ENCODE peak calls at places on chromosomes 7 and 10, in seven cellular contexts. One of them, this sample, is unnamed.

GRCh38 chr10:16987129-16987670 is 142.4 kb downstream of the CUBN start:
- DNase-seq in kidney tubule cell: peak; percentile 91
- DNase-seq in mucosa of descending colon: no peak
- DNase-seq in H54: no peak
- DNase-seq in skeletal muscle cell: no peak
- DNase-seq in CD4-positive, alpha-beta T cell: no peak
- DNase-seq in right lobe of liver: no peak
- DNase-seq in this sample: no peak

GRCh38 chr10:35712486-35712885 is 70.4 kb upstream of the FZD8 start:
- DNase-seq in kidney tubule cell: no peak
- DNase-seq in mucosa of descending colon: no peak
- DNase-seq in H54: no peak
- DNase-seq in skeletal muscle cell: no peak
- DNase-seq in CD4-positive, alpha-beta T cell: no peak
- DNase-seq in right lobe of liver: no peak
- DNase-seq in this sample: no peak

GRCh38 chr10:27525819-27526218 is 21.7 kb downstream of the RAB18 start:
- DNase-seq in kidney tubule cell: no peak
- DNase-seq in mucosa of descending colon: no peak
- DNase-seq in H54: no peak
- DNase-seq in skeletal muscle cell: peak; percentile 14
- DNase-seq in CD4-positive, alpha-beta T cell: no peak
- DNase-seq in right lobe of liver: no peak
- DNase-seq in this sample: no peak

GRCh38 chr10:3592424-3592823 is 192.6 kb downstream of the KLF6 start:
- DNase-seq in kidney tubule cell: no peak
- DNase-seq in mucosa of descending colon: no peak
- DNase-seq in H54: no peak
- DNase-seq in skeletal muscle cell: no peak
- DNase-seq in CD4-positive, alpha-beta T cell: no peak
- DNase-seq in right lobe of liver: no peak
- DNase-seq in this sample: no peak

GRCh38 chr10:24969732-24970330 is 17.4 kb upstream of the PRTFDC1 start:
- DNase-seq in kidney tubule cell: no peak
- DNase-seq in mucosa of descending colon: no peak
- DNase-seq in H54: no peak
- DNase-seq in skeletal muscle cell: no peak
- DNase-seq in CD4-positive, alpha-beta T cell: no peak
- DNase-seq in right lobe of liver: no peak
- DNase-seq in this sample: no peak

GRCh38 chr7:157436763-157437480 is 100.1 kb downstream of the DNAJB6 start:
- DNase-seq in kidney tubule cell: no peak
- DNase-seq in mucosa of descending colon: no peak
- DNase-seq in H54: no peak
- DNase-seq in skeletal muscle cell: no peak
- DNase-seq in CD4-positive, alpha-beta T cell: no peak
- DNase-seq in right lobe of liver: no peak
- DNase-seq in this sample: peak; percentile 6

GRCh38 chr10:127798116-127798515 is 61.1 kb downstream of the FOXI2 start:
- DNase-seq in kidney tubule cell: no peak
- DNase-seq in mucosa of descending colon: no peak
- DNase-seq in H54: no peak
- DNase-seq in skeletal muscle cell: no peak
- DNase-seq in CD4-positive, alpha-beta T cell: no peak
- DNase-seq in right lobe of liver: no peak
- DNase-seq in this sample: no peak

GRCh38 chr10:84140036-84140379 is 699 bp downstream of the GHITM start:
- DNase-seq in kidney tubule cell: peak; percentile 30
- DNase-seq in mucosa of descending colon: no peak
- DNase-seq in H54: no peak
- DNase-seq in skeletal muscle cell: no peak
- DNase-seq in CD4-positive, alpha-beta T cell: no peak
- DNase-seq in right lobe of liver: peak; percentile 53
- DNase-seq in this sample: no peak

GRCh38 chr10:49400365-49400764 is 4.5 kb upstream of the DRGX start:
- DNase-seq in kidney tubule cell: no peak
- DNase-seq in mucosa of descending colon: peak; percentile 24
- DNase-seq in H54: no peak
- DNase-seq in skeletal muscle cell: no peak
- DNase-seq in CD4-positive, alpha-beta T cell: no peak
- DNase-seq in right lobe of liver: no peak
- DNase-seq in this sample: no peak

GRCh38 chr10:21516270-21517131 is 9.0 kb downstream of the SKIDA1 start:
- DNase-seq in kidney tubule cell: peak; percentile 72
- DNase-seq in mucosa of descending colon: peak; percentile 64
- DNase-seq in H54: no peak
- DNase-seq in skeletal muscle cell: no peak
- DNase-seq in CD4-positive, alpha-beta T cell: no peak
- DNase-seq in right lobe of liver: peak; percentile 71
- DNase-seq in this sample: peak; percentile 75

GRCh38 chr7:47247132-47247531 is 334.8 kb downstream of the TNS3 start:
- DNase-seq in kidney tubule cell: no peak
- DNase-seq in mucosa of descending colon: no peak
- DNase-seq in H54: no peak
- DNase-seq in skeletal muscle cell: no peak
- DNase-seq in CD4-positive, alpha-beta T cell: no peak
- DNase-seq in right lobe of liver: no peak
- DNase-seq in this sample: no peak